ENCODE peak calls at places on chromosome 12, in ten cellular contexts. One of them, this sample, is unnamed. For H3K27me3, the result is how much of the 10 kb centered on the place peaks cover.

GRCh38 chr12:21618566-21618965 is 13.9 kb upstream of the GYS2 start:
- DNase-seq in ovary: no peak
- DNase-seq in testis: no peak
- DNase-seq in upper lobe of right lung: no peak
- DNase-seq in lower lobe of right lung: no peak
- DNase-seq in cardiac muscle cell: no peak
- DNase-seq in upper lobe of left lung: no peak
- DNase-seq in ascending aorta: no peak
- DNase-seq in dorsolateral prefrontal cortex: no peak
- DNase-seq in left ventricle myocardium inferior: no peak
- DNase-seq in this sample: no peak

GRCh38 chr12:113207621-113208040 is 13.6 kb upstream of the TPCN1 start:
- DNase-seq in ovary: no peak
- DNase-seq in testis: no peak
- DNase-seq in upper lobe of right lung: no peak
- DNase-seq in lower lobe of right lung: no peak
- DNase-seq in cardiac muscle cell: no peak
- DNase-seq in upper lobe of left lung: no peak
- DNase-seq in ascending aorta: no peak
- DNase-seq in dorsolateral prefrontal cortex: no peak
- DNase-seq in left ventricle myocardium inferior: no peak
- DNase-seq in this sample: no peak

GRCh38 chr12:114439833-114440449 is 34.0 kb upstream of the TBX5 start:
- DNase-seq in ovary: no peak
- DNase-seq in testis: no peak
- DNase-seq in upper lobe of right lung: no peak
- DNase-seq in lower lobe of right lung: no peak
- DNase-seq in cardiac muscle cell: no peak
- DNase-seq in upper lobe of left lung: peak
- DNase-seq in ascending aorta: no peak
- DNase-seq in dorsolateral prefrontal cortex: no peak
- DNase-seq in left ventricle myocardium inferior: no peak
- DNase-seq in this sample: no peak

GRCh38 chr12:10366875-10367274 is 23.0 kb downstream of the KLRK1 start:
- DNase-seq in ovary: no peak
- DNase-seq in testis: no peak
- DNase-seq in upper lobe of right lung: no peak
- DNase-seq in lower lobe of right lung: no peak
- DNase-seq in cardiac muscle cell: peak
- DNase-seq in upper lobe of left lung: no peak
- DNase-seq in ascending aorta: no peak
- DNase-seq in dorsolateral prefrontal cortex: no peak
- DNase-seq in left ventricle myocardium inferior: no peak
- DNase-seq in this sample: no peak

GRCh38 chr12:501722-502447 is 42.1 kb downstream of the B4GALNT3 start:
- DNase-seq in ovary: peak
- DNase-seq in testis: no peak
- DNase-seq in upper lobe of right lung: no peak
- DNase-seq in lower lobe of right lung: no peak
- DNase-seq in cardiac muscle cell: no peak
- DNase-seq in upper lobe of left lung: no peak
- DNase-seq in ascending aorta: no peak
- DNase-seq in dorsolateral prefrontal cortex: no peak
- DNase-seq in left ventricle myocardium inferior: no peak
- DNase-seq in this sample: no peak

GRCh38 chr12:9381619-9382018 is 173.4 kb upstream of the PZP start:
- DNase-seq in ovary: no peak
- DNase-seq in testis: no peak
- DNase-seq in upper lobe of right lung: no peak
- DNase-seq in lower lobe of right lung: no peak
- DNase-seq in cardiac muscle cell: no peak
- DNase-seq in upper lobe of left lung: no peak
- DNase-seq in ascending aorta: no peak
- DNase-seq in dorsolateral prefrontal cortex: no peak
- DNase-seq in left ventricle myocardium inferior: no peak
- DNase-seq in this sample: no peak

GRCh38 chr12:78293039-78293686 is 462.5 kb downstream of the NAV3 start:
- DNase-seq in ovary: no peak
- DNase-seq in testis: no peak
- DNase-seq in upper lobe of right lung: no peak
- DNase-seq in lower lobe of right lung: no peak
- DNase-seq in cardiac muscle cell: no peak
- DNase-seq in upper lobe of left lung: no peak
- DNase-seq in ascending aorta: no peak
- DNase-seq in dorsolateral prefrontal cortex: no peak
- DNase-seq in left ventricle myocardium inferior: no peak
- DNase-seq in this sample: peak

GRCh38 chr12:110613771-110614684 is at the start of gene TCTN1:
- DNase-seq in ovary: peak
- DNase-seq in testis: peak
- DNase-seq in upper lobe of right lung: peak
- DNase-seq in lower lobe of right lung: peak
- DNase-seq in cardiac muscle cell: peak
- DNase-seq in upper lobe of left lung: peak
- DNase-seq in ascending aorta: peak
- DNase-seq in dorsolateral prefrontal cortex: peak
- DNase-seq in left ventricle myocardium inferior: peak
- DNase-seq in this sample: peak

GRCh38 chr12:109815225-109815624 is 18.0 kb downstream of the TRPV4 start:
- DNase-seq in ovary: no peak
- DNase-seq in testis: no peak
- DNase-seq in upper lobe of right lung: no peak
- DNase-seq in lower lobe of right lung: no peak
- DNase-seq in cardiac muscle cell: no peak
- DNase-seq in upper lobe of left lung: no peak
- DNase-seq in ascending aorta: no peak
- DNase-seq in dorsolateral prefrontal cortex: no peak
- DNase-seq in left ventricle myocardium inferior: no peak
- DNase-seq in this sample: no peak

GRCh38 chr12:124302241-124302806 is 7.4 kb downstream of the RFLNA start:
- DNase-seq in ovary: no peak
- DNase-seq in testis: no peak
- DNase-seq in upper lobe of right lung: no peak
- DNase-seq in lower lobe of right lung: no peak
- DNase-seq in cardiac muscle cell: no peak
- DNase-seq in upper lobe of left lung: peak
- DNase-seq in ascending aorta: no peak
- DNase-seq in dorsolateral prefrontal cortex: no peak
- DNase-seq in left ventricle myocardium inferior: no peak
- DNase-seq in this sample: no peak

GRCh38 chr12:116517431-116518045 is 41.6 kb upstream of the MAP1LC3B2 start:
- DNase-seq in ovary: no peak
- DNase-seq in testis: no peak
- DNase-seq in upper lobe of right lung: no peak
- DNase-seq in lower lobe of right lung: no peak
- DNase-seq in cardiac muscle cell: no peak
- DNase-seq in upper lobe of left lung: no peak
- DNase-seq in ascending aorta: no peak
- DNase-seq in dorsolateral prefrontal cortex: no peak
- DNase-seq in left ventricle myocardium inferior: no peak
- DNase-seq in this sample: no peak

GRCh38 chr12:85413266-85413665 is 133.2 kb downstream of the ALX1 start:
- DNase-seq in ovary: no peak
- DNase-seq in testis: no peak
- DNase-seq in upper lobe of right lung: no peak
- DNase-seq in lower lobe of right lung: no peak
- DNase-seq in cardiac muscle cell: no peak
- DNase-seq in upper lobe of left lung: no peak
- DNase-seq in ascending aorta: no peak
- DNase-seq in dorsolateral prefrontal cortex: no peak
- DNase-seq in left ventricle myocardium inferior: no peak
- DNase-seq in this sample: no peak

GRCh38 chr12:46492471-46493351 is 120.1 kb upstream of the SLC38A2 start:
- DNase-seq in ovary: no peak
- DNase-seq in testis: no peak
- DNase-seq in upper lobe of right lung: no peak
- DNase-seq in lower lobe of right lung: no peak
- DNase-seq in cardiac muscle cell: peak
- DNase-seq in upper lobe of left lung: no peak
- DNase-seq in ascending aorta: no peak
- DNase-seq in dorsolateral prefrontal cortex: no peak
- DNase-seq in left ventricle myocardium inferior: no peak
- DNase-seq in this sample: peak

GRCh38 chr12:105231396-105231795 is 4.6 kb downstream of the APPL2 start:
- DNase-seq in ovary: no peak
- DNase-seq in testis: no peak
- DNase-seq in upper lobe of right lung: no peak
- DNase-seq in lower lobe of right lung: no peak
- DNase-seq in cardiac muscle cell: no peak
- DNase-seq in upper lobe of left lung: no peak
- DNase-seq in ascending aorta: no peak
- DNase-seq in dorsolateral prefrontal cortex: no peak
- DNase-seq in left ventricle myocardium inferior: no peak
- DNase-seq in this sample: peak

GRCh38 chr12:102862486-102862885 is 54.6 kb downstream of the PAH start:
- DNase-seq in ovary: no peak
- DNase-seq in testis: no peak
- DNase-seq in upper lobe of right lung: no peak
- DNase-seq in lower lobe of right lung: no peak
- DNase-seq in cardiac muscle cell: no peak
- DNase-seq in upper lobe of left lung: no peak
- DNase-seq in ascending aorta: no peak
- DNase-seq in dorsolateral prefrontal cortex: no peak
- DNase-seq in left ventricle myocardium inferior: no peak
- DNase-seq in this sample: no peak

GRCh38 chr12:4261655-4262054 is 11.9 kb upstream of the CCND2 start:
- DNase-seq in ovary: no peak
- DNase-seq in testis: no peak
- DNase-seq in upper lobe of right lung: no peak
- DNase-seq in lower lobe of right lung: no peak
- DNase-seq in cardiac muscle cell: no peak
- DNase-seq in upper lobe of left lung: no peak
- DNase-seq in ascending aorta: no peak
- DNase-seq in dorsolateral prefrontal cortex: no peak
- DNase-seq in left ventricle myocardium inferior: no peak
- DNase-seq in this sample: no peak

GRCh38 chr12:90163975-90164374 is 455.3 kb upstream of the ATP2B1 start:
- DNase-seq in ovary: no peak
- DNase-seq in testis: no peak
- DNase-seq in upper lobe of right lung: no peak
- DNase-seq in lower lobe of right lung: no peak
- DNase-seq in cardiac muscle cell: no peak
- DNase-seq in upper lobe of left lung: no peak
- DNase-seq in ascending aorta: no peak
- DNase-seq in dorsolateral prefrontal cortex: no peak
- DNase-seq in left ventricle myocardium inferior: no peak
- DNase-seq in this sample: no peak
- TF ChIP-seq CTCF in ovary: no peak
- TF ChIP-seq CTCF in testis: no peak
- TF ChIP-seq CTCF in upper lobe of right lung: no peak
- TF ChIP-seq CTCF in lower lobe of right lung: no peak
- TF ChIP-seq CTCF in cardiac muscle cell: no peak
- TF ChIP-seq CTCF in upper lobe of left lung: no peak
- TF ChIP-seq CTCF in ascending aorta: no peak
- TF ChIP-seq CTCF in dorsolateral prefrontal cortex: no peak
- TF ChIP-seq CTCF in left ventricle myocardium inferior: no peak
- TF ChIP-seq CTCF in this sample: no peak

DNA sequence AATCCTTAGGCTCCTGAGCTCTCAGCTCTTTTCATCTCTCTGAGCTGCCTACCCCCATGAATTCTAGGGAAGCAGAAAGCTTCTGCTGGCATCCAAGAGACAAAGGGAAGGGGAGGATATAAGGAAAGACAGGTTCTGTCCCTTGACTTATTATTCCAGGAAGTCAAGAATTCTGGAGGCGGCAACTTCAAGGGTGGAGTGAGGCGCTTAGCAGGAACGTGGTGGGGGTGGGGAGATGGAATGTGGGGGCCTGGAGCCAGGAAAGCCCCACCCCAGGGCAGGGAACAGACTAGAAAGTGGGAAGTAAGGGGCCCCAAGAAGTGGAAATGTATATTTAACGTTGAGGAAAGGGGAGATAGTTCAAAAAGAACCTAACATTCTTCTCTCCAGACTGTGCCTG is 1.4 kb downstream of the CALCOCO1 start:
- DNase-seq in ovary: no peak
- DNase-seq in testis: no peak
- DNase-seq in upper lobe of right lung: peak
- DNase-seq in lower lobe of right lung: no peak
- DNase-seq in cardiac muscle cell: peak
- DNase-seq in upper lobe of left lung: no peak
- DNase-seq in ascending aorta: no peak
- DNase-seq in dorsolateral prefrontal cortex: no peak
- DNase-seq in left ventricle myocardium inferior: no peak
- DNase-seq in this sample: peak
- H3K4me3 ChIP-seq in ovary: peak
- H3K4me3 ChIP-seq in testis: no peak
- H3K4me3 ChIP-seq in upper lobe of right lung: peak
- H3K4me3 ChIP-seq in lower lobe of right lung: peak
- H3K4me3 ChIP-seq in cardiac muscle cell: no peak
- H3K4me3 ChIP-seq in upper lobe of left lung: peak
- H3K4me3 ChIP-seq in ascending aorta: peak
- H3K4me3 ChIP-seq in dorsolateral prefrontal cortex: peak
- H3K4me3 ChIP-seq in left ventricle myocardium inferior: peak
- H3K4me3 ChIP-seq in this sample: peak

GRCh38 chr12:42584539-42585174 is 4.9 kb downstream of the PRICKLE1 start:
- DNase-seq in ovary: no peak
- DNase-seq in testis: no peak
- DNase-seq in upper lobe of right lung: no peak
- DNase-seq in lower lobe of right lung: no peak
- DNase-seq in cardiac muscle cell: peak
- DNase-seq in upper lobe of left lung: no peak
- DNase-seq in ascending aorta: no peak
- DNase-seq in dorsolateral prefrontal cortex: no peak
- DNase-seq in left ventricle myocardium inferior: no peak
- DNase-seq in this sample: no peak
- H3K27me3 ChIP-seq in ovary: under half
- H3K27me3 ChIP-seq in testis: under half
- H3K27me3 ChIP-seq in upper lobe of right lung: under half
- H3K27me3 ChIP-seq in lower lobe of right lung: under half
- H3K27me3 ChIP-seq in cardiac muscle cell: under half
- H3K27me3 ChIP-seq in upper lobe of left lung: under half
- H3K27me3 ChIP-seq in ascending aorta: under half
- H3K27me3 ChIP-seq in dorsolateral prefrontal cortex: under half
- H3K27me3 ChIP-seq in left ventricle myocardium inferior: under half
- H3K27me3 ChIP-seq in this sample: under half

DNA sequence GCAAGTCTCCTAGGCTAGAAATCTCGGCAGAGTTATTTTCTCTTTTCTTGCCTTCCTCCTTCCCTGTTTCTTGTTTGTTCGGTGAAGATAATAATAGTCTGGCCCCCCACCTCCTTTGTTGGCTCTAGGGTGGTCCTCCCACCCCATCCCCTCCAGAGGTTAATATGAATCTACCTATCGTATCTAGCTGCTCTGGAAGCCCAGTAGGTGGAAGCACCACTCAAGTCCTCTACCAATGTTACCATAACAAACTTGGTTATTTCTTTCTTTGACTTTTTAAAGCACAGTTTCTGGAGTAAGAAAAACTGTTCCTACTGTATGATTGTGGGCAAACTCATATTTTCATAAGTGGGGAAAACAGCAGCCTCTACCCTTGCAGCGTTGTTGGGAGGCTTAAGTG is 19.7 kb upstream of the GRIP1 start:
- DNase-seq in ovary: no peak
- DNase-seq in testis: no peak
- DNase-seq in upper lobe of right lung: no peak
- DNase-seq in lower lobe of right lung: no peak
- DNase-seq in cardiac muscle cell: no peak
- DNase-seq in upper lobe of left lung: no peak
- DNase-seq in ascending aorta: no peak
- DNase-seq in dorsolateral prefrontal cortex: no peak
- DNase-seq in left ventricle myocardium inferior: no peak
- DNase-seq in this sample: no peak
- TF ChIP-seq CTCF in ovary: no peak
- TF ChIP-seq CTCF in testis: no peak
- TF ChIP-seq CTCF in upper lobe of right lung: no peak
- TF ChIP-seq CTCF in lower lobe of right lung: no peak
- TF ChIP-seq CTCF in cardiac muscle cell: no peak
- TF ChIP-seq CTCF in upper lobe of left lung: no peak
- TF ChIP-seq CTCF in ascending aorta: no peak
- TF ChIP-seq CTCF in dorsolateral prefrontal cortex: no peak
- TF ChIP-seq CTCF in left ventricle myocardium inferior: no peak
- TF ChIP-seq CTCF in this sample: no peak